ENCODE peak calls at places on chromosomes 2 and 18, in four cellular contexts. O is body of pancreas, P is progenitor cell of endocrine pancreas, W is neural crest cell. H is an unnamed sample.

GRCh38 chr2:168758970-168759820 is 43.2 kb upstream of the NOSTRIN start:
- DNase-seq in O (peak), P (no peak), W (no peak), H (peak)

GRCh38 chr18:79348066-79348465 is 47.7 kb upstream of the NFATC1 start:
- DNase-seq in O (no peak), P (no peak), W (no peak), H (no peak)

GRCh38 chr2:170409164-170409535 is 231.2 kb downstream of the MYO3B start:
- DNase-seq in O (peak), P (peak), W (peak), H (peak)

GRCh38 chr18:54232485-54233227 is 8.2 kb upstream of the MBD2 start:
- DNase-seq in O (no peak), P (no peak), W (no peak), H (no peak)

GRCh38 chr2:190505696-190506095 is 28.8 kb downstream of the NEMP2 start:
- DNase-seq in O (no peak), P (no peak), W (no peak), H (no peak)

GRCh38 chr18:79698668-79699335 is 19.2 kb downstream of the CTDP1 start:
- DNase-seq in O (no peak), P (no peak), W (no peak), H (peak)

GRCh38 chr2:129324349-129324748 is 655.1 kb upstream of the RAB6C start:
- DNase-seq in O (no peak), P (no peak), W (no peak), H (no peak)

GRCh38 chr2:18047114-18047695 is 168.7 kb downstream of the KCNS3 start:
- DNase-seq in O (no peak), P (no peak), W (no peak), H (no peak)

GRCh38 chr2:224734949-224735348 is 18.8 kb upstream of the CCDC195 start:
- DNase-seq in O (no peak), P (no peak), W (no peak), H (no peak)

GRCh38 chr2:227411990-227412350 is 24.2 kb upstream of the SCYGR1 start:
- DNase-seq in O (no peak), P (no peak), W (no peak), H (no peak)

GRCh38 chr2:77104554-77104953 is 417.6 kb downstream of the LRRTM4 start:
- DNase-seq in O (no peak), P (no peak), W (no peak), H (no peak)

GRCh38 chr2:79621755-79622154 is 108.9 kb downstream of the CTNNA2 start:
- DNase-seq in O (no peak), P (no peak), W (no peak), H (no peak)

GRCh38 chr2:240585101-240585500 is 1.4 kb upstream of the CAPN10 start:
- DNase-seq in O (no peak), P (no peak), W (no peak), H (no peak)

GRCh38 chr2:144504191-144504590 is 15.7 kb downstream of the ZEB2 start:
- DNase-seq in O (no peak), P (no peak), W (no peak), H (no peak)

GRCh38 chr18:10291568-10291981 is 162.9 kb upstream of the APCDD1 start:
- DNase-seq in O (peak), P (no peak), W (no peak), H (peak)

GRCh38 chr2:64958556-64958955 is 30.6 kb upstream of the SLC1A4 start:
- DNase-seq in O (no peak), P (no peak), W (no peak), H (no peak)

GRCh38 chr18:24027156-24027555 is 12.6 kb downstream of the TTC39C start:
- DNase-seq in O (peak), P (no peak), W (no peak), H (peak)

GRCh38 chr2:42046819-42047487 is 868 bp upstream of the PKDCC start:
- DNase-seq in O (no peak), P (peak), W (no peak), H (no peak)

GRCh38 chr2:188524519-188525113 is 232.9 kb downstream of the GULP1 start:
- DNase-seq in O (peak), P (no peak), W (peak), H (peak)

GRCh38 chr2:212998629-212999359 is 152.6 kb downstream of the IKZF2 start:
- DNase-seq in O (no peak), P (no peak), W (no peak), H (peak)

GRCh38 chr2:161983896-161984295 is 90.1 kb downstream of the DPP4 start:
- DNase-seq in O (no peak), P (no peak), W (no peak), H (peak)

GRCh38 chr18:57434536-57435494 is at the start of gene ONECUT2:
- DNase-seq in O (peak), P (peak), W (peak), H (peak)

GRCh38 chr2:124180635-124181034 is 155.5 kb downstream of the CNTNAP5 start:
- DNase-seq in O (no peak), P (no peak), W (no peak), H (no peak)

GRCh38 chr2:230268606-230269222 is 43.2 kb downstream of the SP140 start:
- DNase-seq in O (no peak), P (no peak), W (no peak), H (no peak)

GRCh38 chr2:56444339-56444738 is 260.5 kb downstream of the CCDC85A start:
- DNase-seq in O (peak), P (no peak), W (no peak), H (no peak)

GRCh38 chr2:191030521-191031154 is 16.7 kb upstream of the STAT1 start:
- DNase-seq in O (peak), P (no peak), W (peak), H (no peak)

GRCh38 chr2:134774074-134774742 is 55.4 kb upstream of the TMEM163 start:
- DNase-seq in O (no peak), P (no peak), W (no peak), H (peak)

GRCh38 chr18:38751897-38752296 is 1186.3 kb upstream of the CELF4 start:
- DNase-seq in O (no peak), P (no peak), W (no peak), H (no peak)

GRCh38 chr2:218370410-218371063 is 11.5 kb upstream of the SLC11A1 start:
- DNase-seq in O (peak), P (no peak), W (no peak), H (no peak)

GRCh38 chr2:126978333-126978732 is 79.6 kb downstream of the TEX51 start:
- DNase-seq in O (no peak), P (no peak), W (no peak), H (no peak)

GRCh38 chr2:136255648-136256461 is 137.9 kb upstream of the CXCR4 start:
- DNase-seq in O (no peak), P (no peak), W (no peak), H (no peak)

GRCh38 chr2:26711457-26712155 is 19.1 kb downstream of the KCNK3 start:
- DNase-seq in O (no peak), P (no peak), W (no peak), H (no peak)

GRCh38 chr2:75100691-75101236 is 98.6 kb downstream of the TACR1 start:
- DNase-seq in O (no peak), P (no peak), W (no peak), H (no peak)

GRCh38 chr2:209425082-209426071 is 1.5 kb downstream of the MAP2 start:
- DNase-seq in O (peak), P (no peak), W (peak), H (peak)

GRCh38 chr2:3487432-3487831 is 31.9 kb downstream of the ADI1 start:
- DNase-seq in O (no peak), P (no peak), W (no peak), H (no peak)

GRCh38 chr2:230690439-230690838 is 22.2 kb upstream of the CAB39 start:
- DNase-seq in O (no peak), P (no peak), W (no peak), H (no peak)

GRCh38 chr2:144607899-144608477 is 88.1 kb upstream of the ZEB2 start:
- DNase-seq in O (peak), P (no peak), W (no peak), H (no peak)

GRCh38 chr2:8023241-8023640 is 658.6 kb upstream of the ID2 start:
- DNase-seq in O (peak), P (no peak), W (no peak), H (no peak)

GRCh38 chr2:48439102-48439501 is 90.9 kb upstream of the STON1 start:
- DNase-seq in O (no peak), P (no peak), W (no peak), H (no peak)

GRCh38 chr2:240356700-240357640 is 78.5 kb upstream of the GPC1 start:
- DNase-seq in O (no peak), P (no peak), W (no peak), H (no peak)

GRCh38 chr2:31151501-31151900 is 13.3 kb upstream of the GALNT14 start:
- DNase-seq in O (no peak), P (no peak), W (no peak), H (no peak)
- TF ChIP-seq CTCF in O (no peak), P (peak), W (no peak), H (no peak)

GRCh38 chr2:179340678-179341077 is 76.0 kb upstream of the SESTD1 start:
- DNase-seq in O (peak), P (no peak), W (no peak), H (peak)
- TF ChIP-seq CTCF in O (peak), P (peak), W (no peak), H (peak)

DNA sequence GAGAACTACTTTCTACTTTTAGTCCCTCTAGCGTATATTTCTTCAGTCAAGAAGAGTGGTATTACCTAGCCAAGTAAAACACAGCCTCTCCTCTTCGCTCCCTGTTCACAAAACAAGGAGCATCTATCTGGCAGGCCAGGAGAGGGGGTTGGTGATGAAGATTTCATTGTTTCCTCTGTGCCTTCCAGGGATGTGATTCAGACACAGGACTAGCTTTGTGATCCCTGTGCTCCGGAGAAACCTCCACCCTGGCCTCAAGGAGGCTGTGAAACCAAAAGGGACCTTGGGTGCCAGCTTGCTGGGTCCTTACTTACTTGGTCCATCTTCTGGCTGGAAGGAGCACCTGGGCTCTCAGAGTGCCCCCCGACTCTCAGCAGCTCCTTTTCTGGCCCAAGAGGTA is 5.7 kb downstream of the RHOB start:
- DNase-seq in O (peak), P (no peak), W (no peak), H (no peak)
- TF ChIP-seq CTCF in O (no peak), P (no peak), W (no peak), H (peak)

DNA sequence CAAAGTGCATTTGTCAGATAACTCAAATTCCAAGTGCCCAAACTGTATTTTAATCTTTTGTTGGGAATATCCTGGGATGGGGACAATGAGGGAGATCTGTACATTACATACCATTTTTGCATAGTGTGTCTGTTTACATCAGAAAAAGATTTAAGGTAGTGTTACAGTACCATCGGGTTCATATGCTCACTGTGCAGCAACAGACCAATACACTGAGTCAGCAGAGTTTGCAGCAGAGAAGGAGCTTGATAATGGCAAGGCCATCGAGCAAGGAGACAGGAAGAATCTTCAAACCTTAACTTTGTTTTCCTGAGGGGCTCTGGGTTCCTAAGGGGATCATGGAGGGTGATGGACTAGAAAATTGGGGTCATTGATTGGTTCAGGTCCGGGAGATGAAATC is 399.7 kb downstream of the PARD3B start:
- DNase-seq in O (no peak), P (no peak), W (no peak), H (no peak)
- TF ChIP-seq CTCF in O (no peak), P (no peak), W (no peak), H (no peak)

DNA sequence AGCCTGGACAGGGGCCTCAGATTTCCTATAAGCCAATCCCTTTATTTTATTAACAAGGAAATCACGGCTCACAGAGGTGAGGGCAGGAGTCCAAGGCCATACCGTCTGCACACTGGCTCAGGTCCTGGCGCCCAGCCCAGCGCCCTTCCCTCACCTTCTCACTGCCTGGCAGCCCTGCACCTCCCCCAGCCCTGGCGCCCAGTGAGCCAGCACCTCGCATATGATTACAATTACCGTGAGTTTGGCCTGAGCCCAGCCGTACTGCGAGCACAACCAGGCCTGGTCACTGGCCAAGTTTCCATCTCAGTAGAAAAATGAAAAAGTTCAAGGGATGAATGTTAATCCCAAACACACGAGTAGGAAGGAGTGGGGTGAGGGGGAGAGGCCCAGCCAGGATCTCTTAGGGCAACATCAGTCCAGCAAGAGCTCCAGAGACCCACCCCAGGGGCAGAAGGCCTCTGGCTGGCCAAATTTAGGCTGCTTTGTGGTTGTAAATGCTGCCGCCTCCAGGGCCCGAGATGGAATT is 68.4 kb downstream of the MCFD2 start:
- DNase-seq in O (peak), P (no peak), W (no peak), H (peak)
- TF ChIP-seq CTCF in O (no peak), P (no peak), W (no peak), H (peak)

GRCh38 chr2:31694444-31694843 is 113.7 kb upstream of the SRD5A2 start:
- DNase-seq in O (no peak), P (no peak), W (no peak), H (no peak)
- TF ChIP-seq CTCF in O (no peak), P (no peak), W (peak), H (peak)

DNA sequence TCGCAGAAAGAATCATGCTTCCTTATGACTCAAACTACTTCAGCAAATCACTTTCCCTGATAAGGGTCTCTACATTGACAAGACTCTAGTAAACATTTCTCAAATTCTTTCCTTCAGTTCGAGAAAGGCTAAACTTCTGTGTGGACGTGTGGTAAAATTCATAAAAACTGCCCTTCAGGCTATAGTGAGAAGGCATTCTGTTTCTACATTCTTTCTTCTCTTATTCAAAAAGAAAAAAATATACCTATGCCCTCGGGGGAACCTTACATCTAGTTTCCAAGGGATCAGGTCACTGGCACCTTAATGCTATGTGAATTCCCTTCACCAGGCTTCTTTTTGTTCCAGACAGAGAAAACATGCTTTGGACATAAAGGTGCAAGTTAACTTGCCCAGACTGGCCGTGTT is 4.9 kb downstream of the VIT start:
- DNase-seq in O (no peak), P (no peak), W (no peak), H (peak)
- TF ChIP-seq CTCF in O (no peak), P (peak), W (no peak), H (peak)

GRCh38 chr18:46419391-46420141 is 237.5 kb downstream of the LOXHD1 start:
- DNase-seq in O (no peak), P (no peak), W (no peak), H (no peak)
- TF ChIP-seq CTCF in O (no peak), P (no peak), W (no peak), H (no peak)

H was measured in HFFc6.